ENCODE peak calls at places on chromosomes 3 and 15, in nine cellular contexts. One of them, this sample, is unnamed.

GRCh38 chr15:59020321-59020720 is 32.9 kb downstream of the RNF111 start:
- DNase-seq in SJSA1: no peak
- DNase-seq in ovary: no peak
- DNase-seq in amniotic stem cell: no peak
- DNase-seq in AG04450: no peak
- DNase-seq in mesendoderm: no peak
- DNase-seq in AG08396: no peak
- DNase-seq in heart right ventricle: no peak
- DNase-seq in AG09309: no peak
- DNase-seq in this sample: no peak

GRCh38 chr15:92082217-92082843 is 228.8 kb downstream of the SLCO3A1 start:
- DNase-seq in SJSA1: peak
- DNase-seq in ovary: peak
- DNase-seq in amniotic stem cell: peak
- DNase-seq in AG04450: peak
- DNase-seq in mesendoderm: peak
- DNase-seq in AG08396: peak
- DNase-seq in heart right ventricle: peak
- DNase-seq in AG09309: peak
- DNase-seq in this sample: peak

GRCh38 chr3:7315037-7315436 is 454.1 kb downstream of the GRM7 start:
- DNase-seq in SJSA1: no peak
- DNase-seq in ovary: no peak
- DNase-seq in amniotic stem cell: no peak
- DNase-seq in AG04450: no peak
- DNase-seq in mesendoderm: no peak
- DNase-seq in AG08396: no peak
- DNase-seq in heart right ventricle: no peak
- DNase-seq in AG09309: no peak
- DNase-seq in this sample: no peak

GRCh38 chr3:61908344-61908743 is 347.0 kb downstream of the PTPRG start:
- DNase-seq in SJSA1: no peak
- DNase-seq in ovary: no peak
- DNase-seq in amniotic stem cell: no peak
- DNase-seq in AG04450: peak
- DNase-seq in mesendoderm: no peak
- DNase-seq in AG08396: peak
- DNase-seq in heart right ventricle: no peak
- DNase-seq in AG09309: peak
- DNase-seq in this sample: no peak

GRCh38 chr3:9715764-9716437 is 12.3 kb downstream of the CPNE9 start:
- DNase-seq in SJSA1: peak
- DNase-seq in ovary: peak
- DNase-seq in amniotic stem cell: peak
- DNase-seq in AG04450: peak
- DNase-seq in mesendoderm: peak
- DNase-seq in AG08396: peak
- DNase-seq in heart right ventricle: peak
- DNase-seq in AG09309: peak
- DNase-seq in this sample: peak

GRCh38 chr15:70584838-70585706 is 178.3 kb downstream of the UACA start:
- DNase-seq in SJSA1: no peak
- DNase-seq in ovary: no peak
- DNase-seq in amniotic stem cell: no peak
- DNase-seq in AG04450: no peak
- DNase-seq in mesendoderm: peak
- DNase-seq in AG08396: peak
- DNase-seq in heart right ventricle: no peak
- DNase-seq in AG09309: no peak
- DNase-seq in this sample: no peak

GRCh38 chr15:66323312-66323928 is 30.1 kb downstream of the DIS3L start:
- DNase-seq in SJSA1: no peak
- DNase-seq in ovary: no peak
- DNase-seq in amniotic stem cell: no peak
- DNase-seq in AG04450: no peak
- DNase-seq in mesendoderm: peak
- DNase-seq in AG08396: no peak
- DNase-seq in heart right ventricle: no peak
- DNase-seq in AG09309: no peak
- DNase-seq in this sample: no peak

GRCh38 chr3:129699199-129699598 is 92.7 kb upstream of the PLXND1 start:
- DNase-seq in SJSA1: no peak
- DNase-seq in ovary: no peak
- DNase-seq in amniotic stem cell: no peak
- DNase-seq in AG04450: no peak
- DNase-seq in mesendoderm: peak
- DNase-seq in AG08396: no peak
- DNase-seq in heart right ventricle: no peak
- DNase-seq in AG09309: no peak
- DNase-seq in this sample: no peak